ENCODE peak calls at places on chromosomes 6 and 20, in nine cellular contexts. M is uterus, Y is stomach, D is GM12891, T is heart left ventricle, O is lower leg skin, Z is body of pancreas, P is H54, E is sigmoid colon. X is an unnamed sample.

GRCh38 chr6:80676386-80676785 is 569.9 kb downstream of the BCKDHB start:
- DNase-seq in O (no peak), T (no peak), D (no peak), Z (no peak), Y (no peak), M (no peak), E (no peak), P (no peak), X (no peak)

GRCh38 chr20:22916121-22916842 is 118.8 kb upstream of the SSTR4 start:
- DNase-seq in Z (no peak), Y (peak), M (no peak), D (no peak), P (no peak), T (no peak), O (no peak), E (no peak), X (no peak)

GRCh38 chr6:160275511-160276003 is 16.9 kb upstream of the SLC22A2 start:
- DNase-seq in T (no peak), E (no peak), D (no peak), P (no peak), Z (no peak), Y (no peak), M (no peak), O (no peak), X (no peak)

GRCh38 chr6:41306187-41306854 is 19.8 kb upstream of the TREM1 start:
- DNase-seq in M (no peak), O (no peak), E (no peak), P (no peak), Z (peak), Y (peak), D (no peak), T (no peak), X (no peak)

GRCh38 chr20:653110-653589 is at the start of gene SRXN1:
- DNase-seq in T (peak), O (peak), P (peak), M (peak), Z (peak), D (peak), Y (peak), E (peak), X (peak)

GRCh38 chr6:106159531-106159940 is 73.4 kb downstream of the PRDM1 start:
- DNase-seq in T (no peak), Y (no peak), P (peak), E (no peak), Z (no peak), D (no peak), O (no peak), M (no peak), X (no peak)

GRCh38 chr20:50400705-50401045 is 109.5 kb upstream of the PTPN1 start:
- DNase-seq in E (no peak), M (no peak), P (no peak), Y (no peak), O (no peak), D (no peak), T (no peak), Z (no peak), X (no peak)

GRCh38 chr6:15429146-15430110 is 183.6 kb downstream of the JARID2 start:
- DNase-seq in D (no peak), E (no peak), P (peak), T (no peak), Y (no peak), M (no peak), O (no peak), Z (no peak), X (no peak)

GRCh38 chr6:43399932-43400487 is 27.3 kb upstream of the ABCC10 start:
- DNase-seq in Z (no peak), Y (no peak), T (no peak), M (no peak), D (no peak), E (no peak), O (no peak), P (no peak), X (no peak)

GRCh38 chr6:1820165-1820564 is 210.4 kb downstream of the FOXC1 start:
- DNase-seq in O (no peak), Z (no peak), P (no peak), T (no peak), Y (no peak), E (no peak), M (no peak), D (no peak), X (no peak)

GRCh38 chr6:91678679-91679078 is 1091.8 kb upstream of the MAP3K7 start:
- DNase-seq in D (no peak), O (no peak), P (no peak), Z (no peak), M (no peak), T (no peak), E (no peak), Y (no peak), X (no peak)

GRCh38 chr20:32510120-32510600 is 75.0 kb downstream of the NOL4L start:
- DNase-seq in Z (no peak), E (no peak), M (no peak), P (no peak), T (no peak), D (no peak), O (no peak), Y (no peak), X (no peak)

GRCh38 chr20:10786678-10787077 is 112.9 kb upstream of the JAG1 start:
- DNase-seq in D (no peak), P (no peak), O (no peak), T (no peak), M (no peak), E (no peak), Z (no peak), Y (no peak), X (no peak)

GRCh38 chr6:137020771-137021170 is 24.0 kb downstream of the IL20RA start:
- DNase-seq in Z (no peak), Y (no peak), O (no peak), E (no peak), P (no peak), D (no peak), T (no peak), M (no peak), X (no peak)

GRCh38 chr6:21887301-21888185 is 294.0 kb downstream of the SOX4 start:
- DNase-seq in T (peak), Z (no peak), Y (no peak), P (no peak), D (no peak), M (no peak), O (no peak), E (no peak), X (no peak)

GRCh38 chr6:28335040-28335563 is 846 bp downstream of the ZSCAN31 start:
- DNase-seq in Z (no peak), P (no peak), M (no peak), D (no peak), T (no peak), Y (no peak), E (no peak), O (no peak), X (no peak)

GRCh38 chr6:4599924-4600323 is 176.3 kb upstream of the CDYL start:
- DNase-seq in E (no peak), Y (no peak), O (peak), P (no peak), Z (no peak), D (no peak), T (no peak), M (no peak), X (no peak)

GRCh38 chr6:28489366-28490190 is 26.0 kb downstream of the GPX6 start:
- DNase-seq in M (peak), Z (no peak), D (peak), E (peak), P (peak), T (peak), Y (peak), O (peak), X (no peak)

GRCh38 chr6:148274809-148275208 is 67.8 kb upstream of the SASH1 start:
- DNase-seq in Y (no peak), E (no peak), Z (no peak), D (no peak), O (no peak), T (no peak), M (no peak), P (no peak), X (no peak)

GRCh38 chr20:37343994-37344355 is 2.0 kb upstream of the SRC start:
- DNase-seq in Z (no peak), Y (no peak), P (no peak), D (no peak), E (no peak), O (no peak), M (no peak), T (no peak), X (no peak)

GRCh38 chr6:122709922-122710512 is 69.5 kb upstream of the FABP7 start:
- DNase-seq in O (no peak), P (no peak), T (no peak), E (no peak), Y (no peak), Z (no peak), M (no peak), D (no peak), X (no peak)

GRCh38 chr20:14406495-14406894 is 69.1 kb upstream of the FLRT3 start:
- DNase-seq in M (no peak), E (no peak), Y (no peak), O (no peak), P (no peak), D (no peak), Z (no peak), T (no peak), X (no peak)

GRCh38 chr6:67506352-67506751 is 1128.7 kb upstream of the ADGRB3 start:
- DNase-seq in O (no peak), Y (no peak), T (no peak), M (no peak), D (no peak), Z (no peak), P (no peak), E (no peak), X (no peak)

GRCh38 chr20:47973519-47974233 is 188.4 kb upstream of the SULF2 start:
- DNase-seq in O (no peak), M (no peak), D (no peak), P (no peak), T (peak), E (no peak), Z (peak), Y (no peak), X (no peak)

GRCh38 chr6:71745525-71745924 is 140.8 kb upstream of the RIMS1 start:
- DNase-seq in Y (no peak), Z (no peak), O (no peak), P (no peak), D (no peak), M (no peak), E (no peak), T (no peak), X (no peak)

GRCh38 chr20:1252416-1252815 is 13.7 kb upstream of the SNPH start:
- DNase-seq in O (no peak), Y (no peak), T (no peak), M (no peak), E (no peak), Z (no peak), P (no peak), D (no peak), X (no peak)

GRCh38 chr6:28922841-28923317 is 906 bp downstream of the TRIM27 start:
- DNase-seq in M (no peak), D (no peak), Z (peak), E (no peak), T (peak), O (no peak), P (no peak), Y (peak), X (no peak)

GRCh38 chr6:165998072-165998471 is 169.6 kb downstream of the TBXT start:
- DNase-seq in M (no peak), P (no peak), D (no peak), E (no peak), T (no peak), Z (no peak), Y (no peak), O (no peak), X (no peak)

GRCh38 chr6:168908887-168909286 is 344.8 kb downstream of the THBS2 start:
- DNase-seq in Y (no peak), M (no peak), D (no peak), O (no peak), P (no peak), E (no peak), Z (no peak), T (no peak), X (no peak)

GRCh38 chr6:167094436-167094819 is 28.5 kb upstream of the CCR6 start:
- DNase-seq in O (no peak), M (no peak), Z (no peak), P (no peak), T (no peak), D (no peak), Y (no peak), E (no peak), X (no peak)

GRCh38 chr6:113672691-113673149 is 184.4 kb upstream of the MARCKS start:
- DNase-seq in O (no peak), D (no peak), Z (peak), E (peak), P (no peak), Y (peak), M (peak), T (peak), X (no peak)

GRCh38 chr6:11198663-11199603 is 33.5 kb downstream of the NEDD9 start:
- DNase-seq in M (no peak), Z (no peak), P (no peak), E (no peak), D (peak), T (no peak), O (no peak), Y (no peak), X (no peak)
- TF ChIP-seq POLR2A in M (no peak), Z (no peak), P (no peak), E (no peak), D (no peak), T (no peak), O (no peak), Y (no peak), X (no peak)

GRCh38 chr6:25992413-25993037 is 29.9 kb downstream of the TRIM38 start:
- DNase-seq in E (peak), O (peak), T (peak), P (peak), D (peak), Z (peak), Y (peak), M (peak), X (peak)

GRCh38 chr6:25993038-25993684 is 30.6 kb downstream of the TRIM38 start:
- DNase-seq in D (no peak), M (no peak), O (no peak), T (no peak), E (no peak), Y (no peak), Z (no peak), P (no peak), X (no peak)

GRCh38 chr6:25995507-25995906 is 32.9 kb downstream of the TRIM38 start:
- DNase-seq in P (no peak), M (no peak), T (no peak), Y (no peak), O (no peak), D (no peak), E (no peak), Z (no peak), X (no peak)

GRCh38 chr6:25990172-25990873 is 27.7 kb downstream of the TRIM38 start:
- DNase-seq in Y (no peak), Z (no peak), O (no peak), M (no peak), T (no peak), E (no peak), P (no peak), D (no peak), X (no peak)

DNA sequence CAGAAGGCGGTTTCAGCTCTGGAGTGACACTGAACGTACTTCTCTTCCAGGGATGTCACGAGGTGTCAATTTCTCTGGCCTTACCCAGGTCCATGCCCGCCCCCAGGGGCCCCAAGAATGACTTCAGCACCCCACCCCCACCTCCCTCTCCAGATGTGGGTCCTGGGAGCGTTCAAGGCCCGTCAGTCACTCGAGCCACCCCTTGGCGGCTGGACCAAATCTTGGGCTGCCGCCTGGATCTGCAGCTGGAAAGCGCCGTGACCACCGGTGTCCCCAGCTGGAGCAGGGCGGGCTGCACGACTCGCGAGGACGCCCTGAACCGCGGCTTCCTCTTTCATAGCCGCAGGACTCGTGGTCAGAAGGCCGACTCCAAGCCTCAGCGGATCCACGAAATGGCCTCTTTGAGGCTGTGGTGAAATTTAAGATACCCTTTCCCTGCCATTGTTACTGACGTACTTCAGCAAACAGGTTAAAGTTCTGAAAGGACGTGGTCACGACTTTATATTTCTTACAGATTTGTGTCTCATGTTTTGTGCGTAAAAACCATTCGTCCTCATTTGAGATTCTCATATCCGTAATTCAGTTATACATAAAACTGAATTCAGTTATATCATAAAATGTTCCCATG is 29.3 kb downstream of the TRIM38 start:
- DNase-seq in E (peak), Y (peak), D (peak), P (peak), Z (peak), T (peak), O (peak), M (peak), X (peak)
- TF ChIP-seq POLR2A in E (no peak), Y (no peak), D (no peak), P (peak), Z (no peak), T (no peak), O (no peak), M (no peak), X (no peak)

GRCh38 chr6:35730745-35731413 is 6.0 kb upstream of the ARMC12 start:
- DNase-seq in P (no peak), Z (no peak), E (no peak), T (no peak), D (no peak), Y (no peak), O (no peak), M (no peak), X (no peak)

GRCh38 chr6:35729722-35730121 is 7.1 kb upstream of the ARMC12 start:
- DNase-seq in D (no peak), Z (no peak), P (no peak), O (no peak), Y (no peak), T (no peak), E (no peak), M (no peak), X (peak)

GRCh38 chr6:35731414-35731735 is 5.5 kb upstream of the ARMC12 start:
- DNase-seq in T (peak), Y (peak), O (peak), P (peak), Z (peak), D (peak), E (peak), M (peak), X (peak)

GRCh38 chr6:35733633-35734032 is 3.2 kb upstream of the ARMC12 start:
- DNase-seq in M (no peak), O (no peak), Z (peak), D (no peak), E (no peak), Y (peak), P (no peak), T (no peak), X (no peak)

DNA sequence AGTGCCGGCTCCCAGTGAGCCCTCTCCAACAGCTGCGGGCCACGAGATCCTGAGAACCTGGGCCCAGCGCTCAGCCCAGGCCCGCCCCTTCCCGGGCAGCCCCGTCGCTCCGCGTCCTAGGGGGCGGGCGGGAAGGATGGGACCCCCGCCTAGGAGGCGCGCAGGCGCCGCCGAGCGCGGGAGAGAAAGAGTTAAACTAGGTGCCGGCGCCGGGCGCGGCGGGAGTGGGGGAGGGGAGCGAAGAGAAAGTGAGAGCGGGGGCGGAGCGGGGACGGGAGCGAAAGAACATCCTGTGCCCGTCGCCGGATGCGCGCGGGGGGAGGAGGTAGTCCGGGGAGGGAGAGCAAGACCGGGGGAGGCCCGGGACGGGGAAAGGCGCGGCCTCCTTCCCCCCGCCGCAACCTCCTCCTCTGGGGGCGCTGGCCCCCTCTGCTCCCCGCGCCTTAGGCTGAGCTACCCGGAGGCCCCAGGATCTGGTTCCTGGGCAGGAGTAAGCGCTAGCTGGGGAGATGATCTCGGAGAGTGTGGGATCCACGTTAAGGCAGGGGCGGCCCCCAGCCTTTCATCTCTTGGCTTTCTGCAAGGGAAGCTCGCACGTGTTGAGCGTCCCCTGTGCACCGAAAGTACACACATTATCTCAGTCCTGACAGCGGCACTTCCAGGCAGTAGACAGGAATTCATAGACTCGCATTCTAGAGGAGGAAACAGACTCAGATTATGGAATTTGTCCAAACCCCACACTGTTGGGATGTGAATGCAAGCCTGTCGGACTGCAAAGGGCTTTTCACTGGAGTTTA is 4.9 kb upstream of the ARMC12 start:
- DNase-seq in D (peak), O (peak), E (peak), P (peak), Z (peak), T (peak), M (peak), Y (peak), X (peak)
- TF ChIP-seq POLR2A in D (peak), O (no peak), E (peak), P (peak), Z (peak), T (peak), M (peak), Y (peak), X (peak)

DNA sequence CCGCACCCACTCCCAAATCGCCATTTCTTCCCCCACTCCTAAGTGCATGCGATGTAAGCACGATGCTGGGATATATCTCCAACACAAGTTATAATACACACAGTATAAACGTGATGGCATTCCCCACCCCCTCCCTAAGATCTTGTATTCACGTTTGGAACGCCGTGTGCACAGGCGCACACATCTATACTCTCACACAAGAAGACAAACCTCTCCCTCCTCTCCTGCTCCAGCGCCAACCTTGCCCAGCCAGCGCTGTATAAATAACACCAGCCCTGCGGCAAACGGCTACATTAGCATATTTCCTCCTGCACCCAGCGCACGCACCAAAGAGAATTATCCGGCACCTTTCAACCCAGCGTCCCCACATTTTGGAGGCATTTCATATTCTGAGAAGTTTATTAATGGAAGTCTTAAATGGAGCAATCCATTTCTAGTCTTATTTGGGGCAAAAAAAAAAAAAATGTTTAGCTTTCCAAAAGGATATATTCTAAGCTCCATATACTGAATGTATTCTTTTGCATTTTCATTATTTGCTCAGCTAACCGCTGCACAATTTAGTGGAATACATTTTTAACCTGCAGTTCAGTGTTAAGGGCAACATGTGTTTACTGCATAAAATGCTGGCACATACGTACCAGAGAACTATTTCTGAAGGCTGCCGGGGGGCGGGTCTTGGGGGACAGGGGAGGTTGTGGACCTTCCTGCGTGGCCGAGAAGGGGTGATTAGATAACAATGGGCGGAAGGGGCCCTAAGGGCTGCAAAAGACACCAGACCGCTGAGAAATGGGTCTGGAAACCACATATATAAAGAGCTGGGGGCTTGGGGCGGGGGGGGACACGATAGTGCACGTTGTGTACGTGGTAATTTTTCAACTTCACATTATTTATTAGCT is 1.1 kb upstream of the SLC22A23 start:
- DNase-seq in P (no peak), M (peak), D (no peak), Z (peak), Y (peak), T (peak), E (peak), O (peak), X (peak)
- TF ChIP-seq POLR2A in P (no peak), M (no peak), D (no peak), Z (no peak), Y (no peak), T (no peak), E (no peak), O (no peak), X (peak)

X was measured in Peyer's patch.